ENCODE peak calls at places on chromosomes 7 and 10, in four cellular contexts. A is GM12865, E is T1000, G is WTC11. H is an unnamed sample.

GRCh38 chr7:64872809-64873500 is 30.1 kb upstream of the ZNF273 start:
- DNase-seq in A (no peak), E (no peak), G (no peak), H (no peak)

GRCh38 chr7:68770649-68771048 is 827.6 kb upstream of the AUTS2 start:
- DNase-seq in A (no peak), E (no peak), G (no peak), H (no peak)

GRCh38 chr7:36082910-36083309 is 70.1 kb upstream of the EEPD1 start:
- DNase-seq in A (no peak), E (no peak), G (peak; percentile 48), H (no peak)

GRCh38 chr7:155810607-155811559 is 1.4 kb downstream of the SHH start:
- DNase-seq in A (no peak), E (no peak), G (no peak), H (no peak)

GRCh38 chr7:156780724-156781455 is 112.1 kb downstream of the LMBR1 start:
- DNase-seq in A (peak; percentile 89), E (no peak), G (no peak), H (no peak)

GRCh38 chr10:15897282-15897681 is 37.0 kb upstream of the MINDY3 start:
- DNase-seq in A (no peak), E (no peak), G (no peak), H (no peak)

GRCh38 chr10:132496360-132497082 is 41.1 kb upstream of the INPP5A start:
- DNase-seq in A (no peak), E (no peak), G (peak; percentile 4), H (no peak)

GRCh38 chr7:128352138-128352537 is 8.4 kb upstream of the RBM28 start:
- DNase-seq in A (no peak), E (no peak), G (peak; percentile 88), H (no peak)

GRCh38 chr7:115941703-115942268 is 88.8 kb downstream of the TFEC start:
- DNase-seq in A (no peak), E (peak; percentile 4), G (no peak), H (peak; percentile 28)

GRCh38 chr7:91628742-91629141 is 251.8 kb downstream of the MTERF1 start:
- DNase-seq in A (no peak), E (no peak), G (no peak), H (no peak)

GRCh38 chr7:129450295-129450694 is 16.1 kb downstream of the STRIP2 start:
- DNase-seq in A (no peak), E (no peak), G (no peak), H (no peak)

GRCh38 chr10:119700321-119700954 is 25.4 kb upstream of the INPP5F start:
- DNase-seq in A (peak; percentile 54), E (no peak), G (no peak), H (no peak)

GRCh38 chr7:128740996-128741395 is 1.8 kb downstream of the CALU start:
- DNase-seq in A (no peak), E (no peak), G (no peak), H (peak; percentile 47)

GRCh38 chr10:74150151-74151056 is at the start of gene AP3M1:
- DNase-seq in A (peak; percentile 91), E (no peak), G (peak; percentile 87), H (no peak)

GRCh38 chr7:140623995-140624902 is 16.4 kb downstream of the DENND2A start:
- DNase-seq in A (no peak), E (no peak), G (no peak), H (no peak)

GRCh38 chr10:18610517-18610916 is 40.9 kb downstream of the NSUN6 start:
- DNase-seq in A (no peak), E (peak; percentile 49), G (no peak), H (peak; percentile 62)

GRCh38 chr10:103792547-103792946 is 62.8 kb downstream of the SH3PXD2A start:
- DNase-seq in A (no peak), E (no peak), G (no peak), H (peak; percentile 29)

GRCh38 chr7:155435110-155435509 is 22.8 kb upstream of the EN2 start:
- DNase-seq in A (no peak), E (no peak), G (no peak), H (no peak)